ENCODE peak calls at places on chromosome 21, in eight cellular contexts. Q is GM12865, J is RPMI7951, A is dorsolateral prefrontal cortex, C is activated T-cell treated with anti-CD3 and anti-CD28 coated beads for 24 hours, I is nephron progenitor cell, R is pancreas, S is activated B cell treated with CpG ODN at 0.5 μM for 24 hours. H is an unnamed sample.

GRCh38 chr21:38824124-38824822 is 18.5 kb downstream of the ETS2 start:
- DNase-seq in Q (no peak), J (peak), A (no peak), C (no peak), I (no peak), R (no peak), S (no peak), H (no peak)

GRCh38 chr21:44813149-44813548 is 4.7 kb downstream of the SUMO3 start:
- DNase-seq in Q (no peak), J (no peak), A (no peak), C (no peak), I (no peak), R (no peak), S (no peak), H (no peak)

GRCh38 chr21:45341779-45342178 is 54.1 kb upstream of the POFUT2 start:
- DNase-seq in Q (no peak), J (no peak), A (no peak), C (no peak), I (no peak), R (no peak), S (no peak), H (no peak)

GRCh38 chr21:43712268-43712942 is 6.5 kb upstream of the PDXK start:
- DNase-seq in Q (no peak), J (peak), A (no peak), C (no peak), I (no peak), R (peak), S (no peak), H (peak)

GRCh38 chr21:36691539-36692124 is 7.3 kb upstream of the SIM2 start:
- DNase-seq in Q (no peak), J (no peak), A (no peak), C (no peak), I (no peak), R (no peak), S (no peak), H (peak)

GRCh38 chr21:35646606-35647005 is 413.7 kb downstream of the SETD4 start:
- DNase-seq in Q (no peak), J (peak), A (no peak), C (no peak), I (no peak), R (no peak), S (no peak), H (no peak)

GRCh38 chr21:28899744-28900143 is 92.9 kb downstream of the LTN1 start:
- DNase-seq in Q (no peak), J (peak), A (no peak), C (no peak), I (no peak), R (no peak), S (no peak), H (no peak)

GRCh38 chr21:41662161-41662560 is 104.7 kb downstream of the RIPK4 start:
- DNase-seq in Q (no peak), J (no peak), A (no peak), C (no peak), I (no peak), R (no peak), S (no peak), H (no peak)

GRCh38 chr21:46116189-46116845 is 18.4 kb downstream of the COL6A2 start:
- DNase-seq in Q (no peak), J (no peak), A (peak), C (no peak), I (peak), R (no peak), S (peak), H (peak)

GRCh38 chr21:43815107-43815742 is 25.8 kb downstream of the RRP1 start:
- DNase-seq in Q (no peak), J (no peak), A (no peak), C (no peak), I (no peak), R (no peak), S (no peak), H (peak)

GRCh38 chr21:44522753-44523204 is 17.2 kb downstream of the KRTAP10-1 start:
- DNase-seq in Q (no peak), J (no peak), A (no peak), C (no peak), I (no peak), R (no peak), S (peak), H (no peak)

GRCh38 chr21:34880401-34880800 is 168.7 kb downstream of the RUNX1 start:
- DNase-seq in Q (no peak), J (no peak), A (no peak), C (no peak), I (no peak), R (no peak), S (no peak), H (no peak)

GRCh38 chr21:38282921-38283320 is 26.1 kb downstream of the KCNJ15 start:
- DNase-seq in Q (no peak), J (no peak), A (no peak), C (no peak), I (no peak), R (no peak), S (no peak), H (no peak)

GRCh38 chr21:45582128-45582527 is 39.9 kb upstream of the SLC19A1 start:
- DNase-seq in Q (no peak), J (no peak), A (no peak), C (no peak), I (no peak), R (no peak), S (no peak), H (no peak)

GRCh38 chr21:38424333-38424732 is 73.9 kb downstream of the ERG start:
- DNase-seq in Q (no peak), J (no peak), A (no peak), C (no peak), I (no peak), R (no peak), S (no peak), H (no peak)